ENCODE peak calls at places on chromosomes 3 and 15, in five cellular contexts. One of them, this sample, is unnamed.

GRCh38 chr3:2300938-2301337 is 202.3 kb downstream of the CNTN4 start:
- DNase-seq in A673: no peak
- DNase-seq in PC-3: no peak
- DNase-seq in brain microvascular endothelial cell: no peak
- DNase-seq in lower lobe of right lung: no peak
- DNase-seq in this sample: no peak

GRCh38 chr15:41510728-41511127 is 2.9 kb downstream of the LTK start:
- DNase-seq in PC-3: no peak
- DNase-seq in brain microvascular endothelial cell: no peak
- DNase-seq in A673: no peak
- DNase-seq in lower lobe of right lung: no peak
- DNase-seq in this sample: no peak

GRCh38 chr3:49930922-49931321 is 1.3 kb upstream of the MON1A start:
- DNase-seq in PC-3: peak
- DNase-seq in A673: peak
- DNase-seq in lower lobe of right lung: no peak
- DNase-seq in brain microvascular endothelial cell: no peak
- DNase-seq in this sample: no peak

GRCh38 chr3:111823341-111823830 is 35.7 kb upstream of the PHLDB2 start:
- DNase-seq in A673: no peak
- DNase-seq in lower lobe of right lung: no peak
- DNase-seq in brain microvascular endothelial cell: peak
- DNase-seq in PC-3: no peak
- DNase-seq in this sample: no peak

GRCh38 chr15:90838066-90838465 is 30.3 kb upstream of the FURIN start:
- DNase-seq in brain microvascular endothelial cell: no peak
- DNase-seq in A673: no peak
- DNase-seq in lower lobe of right lung: no peak
- DNase-seq in PC-3: no peak
- DNase-seq in this sample: no peak

GRCh38 chr15:56261854-56262509 is 18.3 kb upstream of the RFX7 start:
- DNase-seq in brain microvascular endothelial cell: no peak
- DNase-seq in A673: no peak
- DNase-seq in PC-3: no peak
- DNase-seq in lower lobe of right lung: peak
- DNase-seq in this sample: peak

GRCh38 chr15:98649996-98650870 is 1.9 kb downstream of the IGF1R start:
- DNase-seq in A673: peak
- DNase-seq in PC-3: peak
- DNase-seq in brain microvascular endothelial cell: no peak
- DNase-seq in lower lobe of right lung: peak
- DNase-seq in this sample: peak

GRCh38 chr3:38029400-38030125 is at the start of gene PLCD1:
- DNase-seq in lower lobe of right lung: peak
- DNase-seq in PC-3: no peak
- DNase-seq in A673: no peak
- DNase-seq in brain microvascular endothelial cell: no peak
- DNase-seq in this sample: peak

GRCh38 chr3:134460965-134461364 is 24.8 kb downstream of the ANAPC13 start:
- DNase-seq in lower lobe of right lung: no peak
- DNase-seq in A673: no peak
- DNase-seq in PC-3: peak
- DNase-seq in brain microvascular endothelial cell: peak
- DNase-seq in this sample: peak

GRCh38 chr15:54462511-54462913 is 484.3 kb downstream of the UNC13C start:
- DNase-seq in lower lobe of right lung: peak
- DNase-seq in A673: no peak
- DNase-seq in brain microvascular endothelial cell: no peak
- DNase-seq in PC-3: no peak
- DNase-seq in this sample: no peak

GRCh38 chr3:127836004-127836882 is 13.9 kb upstream of the MGLL start:
- DNase-seq in brain microvascular endothelial cell: no peak
- DNase-seq in PC-3: no peak
- DNase-seq in A673: no peak
- DNase-seq in lower lobe of right lung: no peak
- DNase-seq in this sample: no peak

GRCh38 chr3:58835075-58835474 is 168.5 kb upstream of the FAM3D start:
- DNase-seq in A673: no peak
- DNase-seq in brain microvascular endothelial cell: peak
- DNase-seq in PC-3: peak
- DNase-seq in lower lobe of right lung: no peak
- DNase-seq in this sample: peak

GRCh38 chr3:181755959-181756358 is 44.2 kb downstream of the SOX2 start:
- DNase-seq in PC-3: no peak
- DNase-seq in A673: no peak
- DNase-seq in lower lobe of right lung: no peak
- DNase-seq in brain microvascular endothelial cell: no peak
- DNase-seq in this sample: no peak

GRCh38 chr3:194711913-194712312 is 26.2 kb downstream of the FAM43A start:
- DNase-seq in A673: peak
- DNase-seq in lower lobe of right lung: no peak
- DNase-seq in PC-3: peak
- DNase-seq in brain microvascular endothelial cell: peak
- DNase-seq in this sample: peak

GRCh38 chr3:50584391-50584790 is 15.1 kb downstream of the HEMK1 start:
- DNase-seq in brain microvascular endothelial cell: no peak
- DNase-seq in lower lobe of right lung: no peak
- DNase-seq in PC-3: no peak
- DNase-seq in A673: no peak
- DNase-seq in this sample: peak

GRCh38 chr3:143433787-143434378 is 314.3 kb downstream of the CHST2 start:
- DNase-seq in A673: peak
- DNase-seq in brain microvascular endothelial cell: no peak
- DNase-seq in lower lobe of right lung: no peak
- DNase-seq in PC-3: peak
- DNase-seq in this sample: no peak

GRCh38 chr3:149554826-149555225 is 80.3 kb downstream of the TM4SF4 start:
- DNase-seq in brain microvascular endothelial cell: no peak
- DNase-seq in A673: peak
- DNase-seq in PC-3: peak
- DNase-seq in lower lobe of right lung: no peak
- DNase-seq in this sample: peak

GRCh38 chr3:17412950-17413530 is 329.4 kb downstream of the TBC1D5 start:
- DNase-seq in brain microvascular endothelial cell: peak
- DNase-seq in A673: peak
- DNase-seq in PC-3: peak
- DNase-seq in lower lobe of right lung: no peak
- DNase-seq in this sample: peak

GRCh38 chr3:111326144-111326995 is 215.6 kb upstream of the CD96 start:
- DNase-seq in brain microvascular endothelial cell: no peak
- DNase-seq in PC-3: peak
- DNase-seq in A673: peak
- DNase-seq in lower lobe of right lung: no peak
- DNase-seq in this sample: peak

GRCh38 chr15:22893081-22893480 is 54.6 kb downstream of the NIPA2 start:
- DNase-seq in brain microvascular endothelial cell: no peak
- DNase-seq in lower lobe of right lung: no peak
- DNase-seq in PC-3: no peak
- DNase-seq in A673: no peak
- DNase-seq in this sample: no peak

GRCh38 chr3:74393426-74393825 is 221.0 kb downstream of the CNTN3 start:
- DNase-seq in A673: no peak
- DNase-seq in brain microvascular endothelial cell: no peak
- DNase-seq in PC-3: no peak
- DNase-seq in lower lobe of right lung: no peak
- DNase-seq in this sample: no peak

GRCh38 chr15:100200287-100200772 is 141.4 kb downstream of the ADAMTS17 start:
- DNase-seq in PC-3: no peak
- DNase-seq in brain microvascular endothelial cell: no peak
- DNase-seq in lower lobe of right lung: no peak
- DNase-seq in A673: no peak
- DNase-seq in this sample: no peak

GRCh38 chr15:70344666-70345065 is 246.9 kb upstream of the TLE3 start:
- DNase-seq in lower lobe of right lung: no peak
- DNase-seq in PC-3: no peak
- DNase-seq in brain microvascular endothelial cell: no peak
- DNase-seq in A673: no peak
- DNase-seq in this sample: no peak

GRCh38 chr15:73183071-73183470 is 130.8 kb downstream of the NEO1 start:
- DNase-seq in PC-3: no peak
- DNase-seq in A673: no peak
- DNase-seq in lower lobe of right lung: no peak
- DNase-seq in brain microvascular endothelial cell: no peak
- DNase-seq in this sample: no peak

GRCh38 chr3:53715815-53716483 is 130.3 kb downstream of the CHDH start:
- DNase-seq in lower lobe of right lung: no peak
- DNase-seq in PC-3: no peak
- DNase-seq in brain microvascular endothelial cell: peak
- DNase-seq in A673: no peak
- DNase-seq in this sample: no peak

GRCh38 chr15:37873336-37873735 is 61.1 kb upstream of the TMCO5A start:
- DNase-seq in brain microvascular endothelial cell: no peak
- DNase-seq in lower lobe of right lung: no peak
- DNase-seq in PC-3: no peak
- DNase-seq in A673: no peak
- DNase-seq in this sample: peak

GRCh38 chr3:17044844-17045243 is 160.1 kb downstream of the PLCL2 start:
- DNase-seq in brain microvascular endothelial cell: no peak
- DNase-seq in PC-3: no peak
- DNase-seq in lower lobe of right lung: no peak
- DNase-seq in A673: no peak
- DNase-seq in this sample: no peak

GRCh38 chr3:192819001-192819569 is 91.7 kb upstream of the FGF12 start:
- DNase-seq in A673: no peak
- DNase-seq in brain microvascular endothelial cell: peak
- DNase-seq in PC-3: peak
- DNase-seq in lower lobe of right lung: no peak
- DNase-seq in this sample: peak

GRCh38 chr3:81684739-81685395 is 76.6 kb downstream of the GBE1 start:
- DNase-seq in PC-3: peak
- DNase-seq in brain microvascular endothelial cell: peak
- DNase-seq in A673: no peak
- DNase-seq in lower lobe of right lung: no peak
- DNase-seq in this sample: peak

GRCh38 chr15:75646944-75647364 is 758 bp upstream of the SNX33 start:
- DNase-seq in A673: peak
- DNase-seq in lower lobe of right lung: peak
- DNase-seq in brain microvascular endothelial cell: no peak
- DNase-seq in PC-3: peak
- DNase-seq in this sample: no peak

GRCh38 chr3:160154033-160154432 is 71.2 kb upstream of the C3orf80 start:
- DNase-seq in lower lobe of right lung: no peak
- DNase-seq in PC-3: peak
- DNase-seq in A673: no peak
- DNase-seq in brain microvascular endothelial cell: peak
- DNase-seq in this sample: peak

GRCh38 chr15:90934949-90935751 is at the start of gene UNC45A:
- DNase-seq in lower lobe of right lung: peak
- DNase-seq in brain microvascular endothelial cell: peak
- DNase-seq in PC-3: peak
- DNase-seq in A673: peak
- DNase-seq in this sample: peak

GRCh38 chr15:85393206-85393605 is 12.8 kb downstream of the AKAP13 start:
- DNase-seq in PC-3: no peak
- DNase-seq in lower lobe of right lung: no peak
- DNase-seq in A673: no peak
- DNase-seq in brain microvascular endothelial cell: no peak
- DNase-seq in this sample: no peak
- H3K4me3 ChIP-seq in PC-3: no peak
- H3K4me3 ChIP-seq in lower lobe of right lung: no peak
- H3K4me3 ChIP-seq in A673: no peak
- H3K4me3 ChIP-seq in brain microvascular endothelial cell: no peak
- H3K4me3 ChIP-seq in this sample: no peak

GRCh38 chr15:43463542-43463941 is 29.4 kb downstream of the TP53BP1 start:
- DNase-seq in PC-3: no peak
- DNase-seq in brain microvascular endothelial cell: no peak
- DNase-seq in lower lobe of right lung: no peak
- DNase-seq in A673: no peak
- DNase-seq in this sample: no peak
- TF ChIP-seq CTCF in PC-3: no peak
- TF ChIP-seq CTCF in brain microvascular endothelial cell: no peak
- TF ChIP-seq CTCF in lower lobe of right lung: no peak
- TF ChIP-seq CTCF in A673: no peak
- TF ChIP-seq CTCF in this sample: no peak

GRCh38 chr3:190322604-190323240 is 476 bp upstream of the CLDN1 start:
- DNase-seq in PC-3: no peak
- DNase-seq in A673: peak
- DNase-seq in brain microvascular endothelial cell: peak
- DNase-seq in lower lobe of right lung: peak
- DNase-seq in this sample: no peak
- H3K4me3 ChIP-seq in PC-3: peak
- H3K4me3 ChIP-seq in A673: peak
- H3K4me3 ChIP-seq in brain microvascular endothelial cell: peak
- H3K4me3 ChIP-seq in lower lobe of right lung: peak
- H3K4me3 ChIP-seq in this sample: peak

GRCh38 chr3:129487183-129487867 is 41.1 kb upstream of the RHO start:
- DNase-seq in brain microvascular endothelial cell: no peak
- DNase-seq in A673: no peak
- DNase-seq in PC-3: no peak
- DNase-seq in lower lobe of right lung: no peak
- DNase-seq in this sample: no peak

GRCh38 chr3:129493206-129493605 is 35.2 kb upstream of the RHO start:
- DNase-seq in lower lobe of right lung: no peak
- DNase-seq in brain microvascular endothelial cell: no peak
- DNase-seq in PC-3: no peak
- DNase-seq in A673: no peak
- DNase-seq in this sample: no peak

GRCh38 chr3:129491794-129492193 is 36.6 kb upstream of the RHO start:
- DNase-seq in brain microvascular endothelial cell: no peak
- DNase-seq in A673: no peak
- DNase-seq in lower lobe of right lung: no peak
- DNase-seq in PC-3: no peak
- DNase-seq in this sample: peak

GRCh38 chr3:129492691-129493090 is 35.7 kb upstream of the RHO start:
- DNase-seq in brain microvascular endothelial cell: no peak
- DNase-seq in A673: no peak
- DNase-seq in lower lobe of right lung: no peak
- DNase-seq in PC-3: no peak
- DNase-seq in this sample: no peak

GRCh38 chr3:129490273-129490675 is 38.2 kb upstream of the RHO start:
- DNase-seq in lower lobe of right lung: peak
- DNase-seq in PC-3: peak
- DNase-seq in brain microvascular endothelial cell: peak
- DNase-seq in A673: peak
- DNase-seq in this sample: peak
- TF ChIP-seq CTCF in lower lobe of right lung: peak
- TF ChIP-seq CTCF in PC-3: peak
- TF ChIP-seq CTCF in brain microvascular endothelial cell: peak
- TF ChIP-seq CTCF in A673: peak
- TF ChIP-seq CTCF in this sample: peak